ENCODE peak calls at places on chromosome 16, in seven cellular contexts. W, Q, M, F, B, A and K are unnamed samples.

GRCh38 chr16:88903267-88903666 is 36.8 kb upstream of the PABPN1L start:
- DNase-seq in M (no peak), A (no peak), F (no peak), Q (no peak), W (no peak), B (no peak), K (no peak)

GRCh38 chr16:27795992-27796614 is 246.2 kb downstream of the KATNIP start:
- DNase-seq in M (peak; percentile 40), B (peak; percentile 55), F (no peak), A (no peak), W (no peak), Q (peak; percentile 40), K (peak; percentile 79)

GRCh38 chr16:57422026-57422944 is 17.7 kb downstream of the CCL17 start:
- DNase-seq in Q (peak; percentile 52), W (no peak), F (no peak), A (no peak), B (no peak), M (peak; percentile 85), K (peak; percentile 71)

GRCh38 chr16:58105619-58106018 is 23.6 kb downstream of the CFAP20 start:
- DNase-seq in M (no peak), Q (no peak), B (no peak), W (no peak), A (no peak), F (no peak), K (no peak)

GRCh38 chr16:11354733-11355574 is 9.7 kb downstream of the RMI2 start:
- DNase-seq in F (no peak), B (peak; percentile 56), A (peak; percentile 74), W (peak; percentile 89), Q (no peak), M (peak; percentile 94), K (no peak)

GRCh38 chr16:26665166-26665939 is 401.4 kb upstream of the C16orf82 start:
- DNase-seq in F (no peak), M (no peak), W (no peak), B (no peak), A (no peak), Q (no peak), K (no peak)

GRCh38 chr16:27408012-27408601 is 6.1 kb downstream of the IL21R start:
- DNase-seq in A (no peak), B (no peak), W (peak; percentile 27), Q (no peak), F (no peak), M (peak; percentile 65), K (no peak)

GRCh38 chr16:89364603-89365002 is 125.8 kb downstream of the ANKRD11 start:
- DNase-seq in B (no peak), F (no peak), A (no peak), W (no peak), Q (peak; percentile 74), M (peak; percentile 61), K (no peak)

GRCh38 chr16:29908719-29909220 is 8.5 kb downstream of the ASPHD1 start:
- DNase-seq in M (no peak), Q (no peak), F (no peak), B (no peak), W (no peak), A (no peak), K (no peak)

GRCh38 chr16:27330542-27330941 is 16.8 kb downstream of the IL4R start:
- DNase-seq in M (peak; percentile 94), A (no peak), Q (no peak), W (no peak), B (peak; percentile 69), F (no peak), K (no peak)

GRCh38 chr16:28623172-28623711 is 13.4 kb upstream of the SULT1A1 start:
- DNase-seq in A (peak; percentile 81), W (peak; percentile 73), Q (peak; percentile 77), M (no peak), B (peak; percentile 79), F (no peak), K (peak; percentile 32)

GRCh38 chr16:60815865-60816264 is 1220.4 kb downstream of the CDH8 start:
- DNase-seq in F (no peak), M (no peak), A (no peak), B (no peak), W (no peak), Q (no peak), K (no peak)

GRCh38 chr16:11149011-11149616 is 106.9 kb downstream of the SOCS1 start:
- DNase-seq in W (no peak), Q (no peak), B (no peak), M (no peak), F (no peak), A (no peak), K (no peak)

GRCh38 chr16:83561876-83562275 is 245.9 kb upstream of the HSBP1 start:
- DNase-seq in Q (no peak), W (no peak), M (peak; percentile 8), B (no peak), F (no peak), A (no peak), K (no peak)

GRCh38 chr16:2086136-2086742 is 38.5 kb downstream of the TSC2 start:
- DNase-seq in F (no peak), Q (peak; percentile 36), B (no peak), A (no peak), M (no peak), W (no peak), K (no peak)

GRCh38 chr16:27285676-27286196 is 17.2 kb upstream of the NSMCE1 start:
- DNase-seq in A (no peak), F (no peak), B (no peak), Q (no peak), M (no peak), W (no peak), K (no peak)

GRCh38 chr16:23434380-23434779 is 18.6 kb downstream of the COG7 start:
- DNase-seq in A (no peak), W (peak; percentile 52), F (no peak), Q (no peak), M (peak; percentile 82), B (no peak), K (peak; percentile 66)

GRCh38 chr16:47503936-47504335 is 42.8 kb downstream of the PHKB start:
- DNase-seq in M (peak; percentile 19), B (no peak), F (no peak), W (no peak), Q (no peak), A (no peak), K (no peak)

GRCh38 chr16:89409161-89409711 is 81.1 kb downstream of the ANKRD11 start:
- DNase-seq in Q (no peak), F (no peak), M (no peak), A (peak; percentile 79), B (no peak), W (peak; percentile 93), K (no peak)

GRCh38 chr16:85755929-85756768 is 5.3 kb upstream of the C16orf74 start:
- DNase-seq in M (peak; percentile 27), A (no peak), W (no peak), F (no peak), B (peak; percentile 28), Q (no peak), K (no peak)

GRCh38 chr16:11029948-11030347 is 85.6 kb downstream of the CLEC16A start:
- DNase-seq in B (no peak), Q (no peak), M (peak; percentile 71), F (no peak), A (no peak), W (no peak), K (no peak)

GRCh38 chr16:57621521-57622268 is 6.7 kb upstream of the ADGRG1 start:
- DNase-seq in W (no peak), M (no peak), B (peak; percentile 46), Q (no peak), A (no peak), F (no peak), K (no peak)

DNA sequence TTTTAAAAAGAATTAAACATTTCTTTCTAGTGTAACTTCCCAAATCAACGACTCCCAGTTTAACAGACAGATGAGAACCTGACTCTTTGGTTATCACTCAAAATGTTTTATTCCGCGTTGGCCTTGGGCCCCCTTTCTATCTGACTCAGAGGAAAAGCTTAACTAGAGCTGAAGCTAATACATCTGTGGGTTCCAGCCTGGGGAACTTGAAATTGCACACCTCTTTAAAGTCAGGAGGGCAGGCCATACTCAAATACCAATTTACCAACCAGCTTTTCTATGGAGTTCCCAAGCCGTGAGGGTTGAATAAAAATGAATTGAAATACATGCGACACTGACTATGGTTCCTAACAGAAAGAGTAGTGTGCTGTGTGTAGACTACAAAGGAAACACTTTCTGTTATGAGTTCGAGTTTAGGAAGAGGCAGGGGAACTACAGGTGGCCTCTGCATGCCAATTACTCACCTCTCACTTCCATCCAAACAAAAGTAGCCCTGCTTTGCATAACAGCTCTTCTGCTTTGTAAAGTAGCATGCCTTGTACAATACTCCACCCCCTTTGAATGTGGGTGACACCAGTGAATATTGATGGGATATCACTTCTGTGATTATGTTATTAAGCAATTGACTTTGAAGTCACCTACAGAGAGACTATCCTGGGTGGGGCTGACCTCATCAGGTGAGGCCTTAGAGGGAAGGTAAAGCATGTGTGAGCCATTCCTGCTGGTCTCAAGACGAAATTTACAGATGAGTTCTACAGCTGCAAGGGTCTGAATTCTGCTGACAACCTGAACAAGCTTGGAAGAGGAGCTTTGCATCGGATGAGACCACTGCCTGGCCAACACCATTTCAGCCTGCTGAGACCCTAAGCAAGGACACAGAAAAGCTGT is 92.1 kb downstream of the WDR59 start:
- DNase-seq in M (no peak), B (no peak), A (no peak), W (no peak), F (no peak), Q (no peak), K (no peak)
- H3K4me3 ChIP-seq in M (no peak overlapping the region), B (no peak overlapping the region), A (no peak overlapping the region), W (no peak overlapping the region), F (no peak overlapping the region), Q (no peak overlapping the region), K (no peak overlapping the region)

DNA sequence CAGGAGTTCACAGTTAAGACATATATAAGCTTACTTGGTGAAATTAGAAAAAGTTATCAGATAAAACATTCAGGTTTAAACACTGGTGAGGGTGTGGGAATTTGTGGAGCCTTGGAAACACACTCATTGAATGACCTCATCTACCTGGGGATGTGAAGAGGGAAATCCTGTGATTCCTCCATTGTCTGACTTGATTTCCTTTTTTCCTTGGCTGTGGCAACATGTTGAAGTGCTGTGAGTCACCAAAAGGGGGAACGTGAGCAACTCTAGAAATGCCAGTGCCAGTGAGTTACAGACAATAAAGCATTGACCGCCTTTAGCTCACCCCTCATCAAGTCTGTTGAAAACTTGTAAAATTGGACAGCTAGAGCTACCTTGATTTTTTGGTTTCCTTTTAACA is 1.8 kb downstream of the HMOX2 start:
- DNase-seq in Q (no peak), F (no peak), M (peak; percentile 49), A (no peak), W (peak; percentile 33), B (no peak), K (peak; percentile 71)
- H3K36me3 ChIP-seq in Q (no peaks in the 10 kb centered on the region), F (no peaks in the 10 kb centered on the region), M (no peaks in the 10 kb centered on the region), A (peaks cover 7% of the 10 kb centered on the region), W (peaks cover 8% of the 10 kb centered on the region), B (no peaks in the 10 kb centered on the region), K (no peaks in the 10 kb centered on the region)

GRCh38 chr16:78183886-78184553 is 84.6 kb downstream of the WWOX start:
- DNase-seq in M (peak; percentile 26), W (no peak), Q (no peak), B (no peak), F (no peak), A (no peak), K (no peak)
- H3K4me3 ChIP-seq in M (peak overlapping the region; percentile 50), W (no peak overlapping the region), Q (peak overlapping the region; percentile 17), B (peak overlapping the region; percentile 2), F (no peak overlapping the region), A (no peak overlapping the region), K (no peak overlapping the region)

DNA sequence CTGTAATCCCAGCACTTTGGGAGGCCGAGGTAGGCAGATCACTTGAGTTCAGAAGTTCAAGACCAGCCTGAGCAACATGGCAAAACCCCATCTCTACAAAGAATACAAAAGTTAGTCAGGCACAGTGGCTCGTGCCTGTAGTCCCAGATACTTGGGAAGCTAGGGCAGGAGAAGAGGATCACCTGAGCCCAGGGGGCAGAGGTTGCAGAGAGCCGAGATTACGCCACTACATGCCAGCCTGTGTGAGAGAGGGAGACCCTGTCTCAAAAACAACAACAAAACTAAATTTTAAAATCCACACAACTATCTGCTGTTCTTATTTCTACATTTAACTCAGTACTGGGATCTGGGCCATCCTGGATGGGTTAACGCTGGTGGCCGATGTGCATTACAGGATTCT is 41.2 kb upstream of the ARL6IP1 start:
- DNase-seq in B (no peak), W (no peak), F (no peak), Q (no peak), M (no peak), A (no peak), K (no peak)
- H3K36me3 ChIP-seq in B (peaks cover 96% of the 10 kb centered on the region), W (peaks cover 76% of the 10 kb centered on the region), F (peaks cover 98% of the 10 kb centered on the region), Q (peaks cover 97% of the 10 kb centered on the region), M (peaks cover 9% of the 10 kb centered on the region), A (peaks cover 44% of the 10 kb centered on the region), K (peaks cover 32% of the 10 kb centered on the region)